ENCODE peak calls at places on chromosomes 3 and 15, in four cellular contexts. I is NCI-H1092; J is stimulated activated naive CD8-positive, alpha-beta T cell treated with anti-CD3 and anti-CD28 coated beads, Interleukin-15, amount 100 ng/mL, for 72 hours; A is left ventricle myocardium inferior. C is an unnamed sample.

GRCh38 chr3:184525337-184526157 is 36.0 kb upstream of the EPHB3 start:
- DNase-seq in I (no peak), J (peak), A (no peak), C (no peak)

GRCh38 chr15:47787875-47788274 is 70.6 kb downstream of the SEMA6D start:
- DNase-seq in I (no peak), J (no peak), A (no peak), C (no peak)

GRCh38 chr3:177294221-177294620 is 96.9 kb upstream of the TBL1XR1 start:
- DNase-seq in I (no peak), J (no peak), A (peak), C (no peak)

GRCh38 chr3:21256932-21257331 is 494.1 kb downstream of the ZNF385D start:
- DNase-seq in I (no peak), J (no peak), A (no peak), C (no peak)

GRCh38 chr3:119559441-119559963 is at the start of gene CD80:
- DNase-seq in I (no peak), J (peak), A (peak), C (peak)

GRCh38 chr3:171160326-171160725 is 133.8 kb upstream of the SLC2A2 start:
- DNase-seq in I (no peak), J (no peak), A (no peak), C (no peak)

GRCh38 chr3:112817271-112817670 is 29.4 kb downstream of the CD200R1L start:
- DNase-seq in I (no peak), J (no peak), A (no peak), C (no peak)

GRCh38 chr3:101574388-101575156 is 592 bp downstream of the PCNP start:
- DNase-seq in I (peak), J (peak), A (peak), C (peak)

GRCh38 chr3:185757176-185757575 is 67.7 kb downstream of the IGF2BP2 start:
- DNase-seq in I (no peak), J (no peak), A (no peak), C (no peak)

GRCh38 chr15:101559938-101560337 is 70.4 kb upstream of the PCSK6 start:
- DNase-seq in I (no peak), J (no peak), A (no peak), C (no peak)

GRCh38 chr3:193773266-193774183 is 180.5 kb downstream of the OPA1 start:
- DNase-seq in I (no peak), J (no peak), A (no peak), C (no peak)

GRCh38 chr3:21274000-21274671 is 476.9 kb downstream of the ZNF385D start:
- DNase-seq in I (no peak), J (no peak), A (no peak), C (no peak)

GRCh38 chr3:131543714-131544113 is 40.9 kb upstream of the MRPL3 start:
- DNase-seq in I (no peak), J (no peak), A (peak), C (no peak)

GRCh38 chr15:69513986-69514385 is 61.4 kb downstream of the RPLP1 start:
- DNase-seq in I (no peak), J (no peak), A (no peak), C (no peak)

GRCh38 chr3:49671291-49672288 is 2.6 kb upstream of the APEH start:
- DNase-seq in I (no peak), J (peak), A (peak), C (peak)

GRCh38 chr15:59222906-59223579 is 16.4 kb downstream of the LDHAL6B start:
- DNase-seq in I (no peak), J (no peak), A (no peak), C (no peak)

C was measured in stimulated activated naive B cell treated with anti-CD40 and anti-IgM and Interleukin-4, amounts not matched to agents 10 μg/mL and 1 μg/mL and 100 μg/mL, for 72 hours.